ENCODE peak calls at places on chromosomes 6 and 20, in nine cellular contexts. O is neuronal stem cell, F is AG10803, I is Caki2, M is uterus, R is skeletal muscle cell, G is H54, V is substantia nigra, D is left lung. T is an unnamed sample.
A peak's percentile ranks its signal among the peaks of the same experiment; 100 is the strongest.

GRCh38 chr6:34145161-34146020 is 496 bp downstream of the GRM4 start:
- DNase-seq in V (no peak), I (peak; percentile 63), M (no peak), F (peak; percentile 48), D (no peak), O (peak; percentile 45), R (peak; percentile 12), G (no peak), T (no peak)

GRCh38 chr6:151690768-151691562 is 116.5 kb upstream of the ESR1 start:
- DNase-seq in F (peak; percentile 58), R (no peak), G (no peak), D (no peak), O (no peak), I (no peak), M (no peak), V (no peak), T (no peak)

GRCh38 chr20:10247440-10247839 is 28.8 kb downstream of the SNAP25 start:
- DNase-seq in O (no peak), G (no peak), F (no peak), D (no peak), I (no peak), V (no peak), R (no peak), M (no peak), T (no peak)

GRCh38 chr6:31878222-31878621 is 575 bp downstream of the SLC44A4 start:
- DNase-seq in D (no peak), I (no peak), F (no peak), R (no peak), G (no peak), O (no peak), V (no peak), M (no peak), T (no peak)

GRCh38 chr20:43409041-43409913 is 48.4 kb upstream of the SRSF6 start:
- DNase-seq in R (peak; percentile 3), F (peak; percentile 59), D (no peak), I (no peak), O (peak; percentile 38), V (no peak), M (no peak), G (no peak), T (peak; percentile 32)

GRCh38 chr6:89637960-89638319 is 607 bp downstream of the LYRM2 start:
- DNase-seq in V (no peak), G (no peak), I (no peak), M (no peak), O (no peak), F (no peak), R (no peak), D (no peak), T (no peak)

GRCh38 chr6:38453302-38453701 is 186.4 kb downstream of the BTBD9 start:
- DNase-seq in I (no peak), V (no peak), R (no peak), D (no peak), G (no peak), F (no peak), M (no peak), O (no peak), T (no peak)

GRCh38 chr6:117174835-117175360 is 90.5 kb upstream of the VGLL2 start:
- DNase-seq in M (no peak), F (no peak), V (no peak), I (no peak), O (no peak), R (no peak), G (no peak), D (no peak), T (no peak)

GRCh38 chr20:6708010-6708409 is 59.5 kb upstream of the BMP2 start:
- DNase-seq in M (no peak), I (peak; percentile 70), V (no peak), R (peak; percentile 45), D (peak; percentile 74), F (peak; percentile 42), O (no peak), G (no peak), T (no peak)

GRCh38 chr20:32359633-32360332 is 1.7 kb downstream of the ASXL1 start:
- DNase-seq in F (peak; percentile 48), M (no peak), G (no peak), I (peak; percentile 34), D (no peak), R (no peak), V (no peak), O (no peak), T (no peak)

GRCh38 chr6:135555550-135555949 is 58.0 kb upstream of the AHI1 start:
- DNase-seq in G (no peak), R (no peak), F (no peak), D (no peak), M (no peak), O (no peak), I (no peak), V (no peak), T (no peak)

GRCh38 chr6:111792241-111792640 is 81.0 kb downstream of the FYN start:
- DNase-seq in G (no peak), I (no peak), D (no peak), V (no peak), M (no peak), F (no peak), O (no peak), R (no peak), T (no peak)

GRCh38 chr6:28875348-28875747 is 48.4 kb downstream of the TRIM27 start:
- DNase-seq in O (no peak), D (no peak), G (no peak), V (no peak), R (no peak), I (no peak), F (no peak), M (no peak), T (no peak)

GRCh38 chr6:154606457-154606856 is 96.0 kb upstream of the CNKSR3 start:
- DNase-seq in R (no peak), D (no peak), G (no peak), O (no peak), F (no peak), M (no peak), V (no peak), I (no peak), T (no peak)

GRCh38 chr6:127300411-127300810 is 33.7 kb downstream of the RNF146 start:
- DNase-seq in D (no peak), M (no peak), G (peak; percentile 1), F (peak; percentile 92), I (no peak), O (no peak), V (no peak), R (peak; percentile 58), T (peak; percentile 41)

GRCh38 chr20:48965189-48965910 is 43.8 kb downstream of the ARFGEF2 start:
- DNase-seq in G (no peak), D (no peak), I (no peak), R (no peak), M (no peak), V (no peak), O (no peak), F (peak; percentile 68), T (peak; percentile 44)

GRCh38 chr6:108562503-108562993 is 1.8 kb downstream of the FOXO3 start:
- DNase-seq in V (no peak), R (no peak), M (peak; percentile 65), D (peak; percentile 81), I (peak; percentile 76), F (peak; percentile 67), O (peak; percentile 47), G (peak; percentile 70), T (peak; percentile 55)

GRCh38 chr6:156013155-156013554 is 557.5 kb upstream of the NOX3 start:
- DNase-seq in O (no peak), M (no peak), V (no peak), I (no peak), R (no peak), F (no peak), D (no peak), G (no peak), T (no peak)

GRCh38 chr20:10260316-10260715 is 41.7 kb downstream of the SNAP25 start:
- DNase-seq in R (no peak), G (no peak), M (no peak), F (no peak), I (no peak), D (no peak), V (no peak), O (no peak), T (no peak)

GRCh38 chr6:8195040-8195713 is 92.8 kb upstream of the EEF1E1 start:
- DNase-seq in O (no peak), D (no peak), G (no peak), R (no peak), V (no peak), M (no peak), I (peak; percentile 40), F (no peak), T (no peak)

GRCh38 chr20:46020515-46020914 is 8.5 kb upstream of the SLC12A5 start:
- DNase-seq in R (no peak), G (no peak), I (no peak), M (no peak), O (no peak), D (no peak), V (no peak), F (no peak), T (no peak)

GRCh38 chr6:26454641-26455040 is 3.1 kb upstream of the BTN2A1 start:
- DNase-seq in R (no peak), D (no peak), O (no peak), M (no peak), I (no peak), F (peak; percentile 42), G (no peak), V (no peak), T (no peak)

GRCh38 chr6:152461556-152461955 is 175.6 kb downstream of the SYNE1 start:
- DNase-seq in V (no peak), G (no peak), I (no peak), M (no peak), F (no peak), O (no peak), R (no peak), D (no peak), T (no peak)

GRCh38 chr20:20759132-20759531 is 46.7 kb upstream of the RALGAPA2 start:
- DNase-seq in I (peak; percentile 54), O (no peak), V (no peak), D (no peak), M (no peak), F (no peak), R (no peak), G (no peak), T (no peak)

GRCh38 chr20:23602261-23602660 is 3.5 kb downstream of the CST9 start:
- DNase-seq in G (no peak), I (no peak), D (no peak), R (no peak), O (no peak), M (no peak), V (no peak), F (no peak), T (no peak)

GRCh38 chr20:21653628-21654027 is 51.8 kb upstream of the PAX1 start:
- DNase-seq in R (no peak), F (no peak), V (no peak), D (no peak), O (no peak), G (no peak), I (no peak), M (no peak), T (no peak)

GRCh38 chr20:51758978-51759544 is 9.1 kb downstream of the ATP9A start:
- DNase-seq in G (no peak), R (no peak), O (no peak), D (no peak), I (no peak), V (peak; percentile 29), M (no peak), F (peak; percentile 54), T (peak; percentile 18)

GRCh38 chr6:98995116-98995515 is 47.4 kb upstream of the FBXL4 start:
- DNase-seq in V (no peak), R (no peak), O (no peak), I (no peak), D (no peak), M (no peak), F (no peak), G (no peak), T (no peak)